ENCODE peak calls at places on chromosomes 7 and 10, in seven cellular contexts. N is fibroblast of mammary gland; X is heart right ventricle; Y is effector CD4-positive, alpha-beta T cell; D is activated naive CD4-positive, alpha-beta T cell treated with anti-CD3 and anti-CD28 coated beads, Interleukin-2, amount 10 ng/mL, durations not matched to agents 7 days and 5 days; C is AG08396; S is stimulated activated CD4-positive, alpha-beta T cell treated with anti-CD3 and anti-CD28 coated beads, Interleukin-15, amount 100 ng/mL, for 1 hour. F is an unnamed sample.

GRCh38 chr7:16900212-16900768 is 18.5 kb upstream of the AGR3 start:
- DNase-seq in X (no peak), Y (no peak), C (no peak), N (no peak), S (no peak), D (no peak), F (no peak)

GRCh38 chr7:129231666-129232065 is 6.8 kb downstream of the AHCYL2 start:
- DNase-seq in S (no peak), C (no peak), N (no peak), X (no peak), Y (no peak), D (no peak), F (no peak)

GRCh38 chr10:124539935-124540641 is 78.5 kb downstream of the LHPP start:
- DNase-seq in Y (peak), C (peak), D (peak), N (peak), X (peak), S (peak), F (no peak)

GRCh38 chr10:1571587-1572237 is 165.6 kb downstream of the ADARB2 start:
- DNase-seq in C (no peak), X (no peak), D (peak), S (no peak), Y (no peak), N (peak), F (no peak)

GRCh38 chr7:121330053-121330833 is 1.4 kb downstream of the WNT16 start:
- DNase-seq in X (no peak), N (no peak), Y (no peak), C (peak), S (no peak), D (no peak), F (no peak)

GRCh38 chr10:49371967-49372366 is 23.9 kb downstream of the DRGX start:
- DNase-seq in C (no peak), N (no peak), Y (no peak), X (no peak), S (no peak), D (no peak), F (no peak)

GRCh38 chr7:135666836-135667235 is 4.5 kb downstream of the STMP1 start:
- DNase-seq in S (no peak), Y (no peak), D (no peak), X (no peak), N (no peak), C (no peak), F (no peak)

GRCh38 chr10:89053555-89053954 is 63.0 kb downstream of the FAS start:
- DNase-seq in C (no peak), N (no peak), D (no peak), S (no peak), Y (no peak), X (peak), F (no peak)

GRCh38 chr10:73589538-73590126 is 1.5 kb downstream of the USP54 start:
- DNase-seq in X (no peak), Y (no peak), C (no peak), S (no peak), D (no peak), N (no peak), F (no peak)

GRCh38 chr10:72223743-72224101 is 7.6 kb upstream of the ASCC1 start:
- DNase-seq in X (no peak), S (no peak), D (no peak), N (peak), Y (no peak), C (no peak), F (no peak)

GRCh38 chr7:121120921-121121320 is 132.4 kb downstream of the CPED1 start:
- DNase-seq in D (no peak), Y (no peak), S (no peak), X (no peak), C (no peak), N (no peak), F (no peak)

GRCh38 chr10:129163536-129163935 is 303.5 kb upstream of the MGMT start:
- DNase-seq in X (no peak), Y (no peak), D (no peak), N (no peak), C (no peak), S (no peak), F (no peak)

GRCh38 chr7:96179863-96180262 is 142.0 kb downstream of the SLC25A13 start:
- DNase-seq in X (no peak), N (peak), D (no peak), Y (no peak), C (no peak), S (no peak), F (no peak)

GRCh38 chr10:91185239-91185875 is 35.1 kb upstream of the PCGF5 start:
- DNase-seq in Y (no peak), C (peak), N (peak), D (no peak), S (no peak), X (no peak), F (no peak)

GRCh38 chr10:61628875-61629513 is 33.7 kb upstream of the CABCOCO1 start:
- DNase-seq in X (no peak), D (no peak), Y (no peak), N (peak), C (peak), S (no peak), F (no peak)

GRCh38 chr10:9875353-9875752 is 1142.3 kb upstream of the CELF2 start:
- DNase-seq in D (no peak), S (no peak), X (no peak), N (no peak), Y (no peak), C (no peak), F (no peak)

GRCh38 chr7:44636041-44636580 is 29.7 kb downstream of the OGDH start:
- DNase-seq in C (no peak), D (no peak), S (no peak), Y (no peak), X (no peak), N (no peak), F (no peak)

GRCh38 chr10:125343118-125343752 is 182.9 kb upstream of the CTBP2 start:
- DNase-seq in C (peak), S (no peak), N (peak), X (no peak), D (no peak), Y (no peak), F (no peak)

GRCh38 chr7:50317221-50317678 is 12.7 kb downstream of the IKZF1 start:
- DNase-seq in D (peak), Y (peak), X (no peak), N (no peak), S (no peak), C (no peak), F (no peak)

GRCh38 chr7:19413444-19413965 is 268.3 kb upstream of the FERD3L start:
- DNase-seq in Y (no peak), X (no peak), S (no peak), D (no peak), N (no peak), C (no peak), F (no peak)

GRCh38 chr10:32239770-32240169 is 107.2 kb downstream of the EPC1 start:
- DNase-seq in S (no peak), C (peak), Y (no peak), D (no peak), X (no peak), N (peak), F (no peak)

GRCh38 chr7:149310113-149310836 is 48.3 kb downstream of the ZNF783 start:
- DNase-seq in X (no peak), N (peak), D (no peak), Y (no peak), S (no peak), C (peak), F (no peak)

GRCh38 chr7:80453699-80454340 is 58.0 kb downstream of the GNAT3 start:
- DNase-seq in S (no peak), N (peak), C (no peak), X (no peak), Y (no peak), D (no peak), F (no peak)

GRCh38 chr7:44972562-44972961 is 6.3 kb downstream of the MYO1G start:
- DNase-seq in D (no peak), S (no peak), X (no peak), Y (no peak), C (no peak), N (no peak), F (no peak)

GRCh38 chr7:151687523-151688235 is 168.0 kb upstream of the RHEB start:
- DNase-seq in N (peak), X (peak), S (no peak), C (peak), D (no peak), Y (no peak), F (no peak)

GRCh38 chr10:129937351-129937751 is 26.7 kb downstream of the EBF3 start:
- DNase-seq in N (no peak), D (no peak), S (no peak), Y (no peak), C (no peak), X (no peak), F (no peak)

GRCh38 chr10:31939797-31940708 is 11.4 kb upstream of the ARHGAP12 start:
- DNase-seq in N (peak), D (no peak), X (no peak), C (no peak), S (no peak), Y (no peak), F (no peak)

GRCh38 chr7:50314778-50315177 is 10.3 kb downstream of the IKZF1 start:
- DNase-seq in C (no peak), D (no peak), S (no peak), X (no peak), Y (no peak), N (no peak), F (no peak)

GRCh38 chr10:89283988-89284475 is 17.8 kb upstream of the IFIT2 start:
- DNase-seq in Y (no peak), X (peak), S (no peak), N (peak), D (no peak), C (peak), F (no peak)

GRCh38 chr10:44723082-44723481 is 188.1 kb upstream of the TMEM72 start:
- DNase-seq in N (no peak), D (no peak), X (no peak), Y (no peak), S (no peak), C (no peak), F (no peak)

GRCh38 chr7:66173856-66174255 is 31.3 kb upstream of the TPST1 start:
- DNase-seq in S (no peak), N (no peak), C (no peak), D (no peak), Y (no peak), X (no peak), F (no peak)

GRCh38 chr10:47423476-47423875 is 39.4 kb upstream of the ZNF488 start:
- DNase-seq in D (no peak), C (no peak), Y (no peak), N (no peak), X (no peak), S (no peak), F (no peak)

GRCh38 chr7:32347244-32347828 is 142.8 kb downstream of the LSM5 start:
- DNase-seq in C (peak), S (no peak), N (peak), Y (no peak), D (peak), X (peak), F (no peak)

GRCh38 chr7:17029150-17029549 is 147.4 kb upstream of the AGR3 start:
- DNase-seq in S (no peak), C (no peak), Y (no peak), N (no peak), D (no peak), X (no peak), F (no peak)

GRCh38 chr10:13162013-13162364 is 631 bp downstream of the MCM10 start:
- DNase-seq in N (no peak), C (peak), D (no peak), X (no peak), S (no peak), Y (no peak), F (no peak)

GRCh38 chr7:151626422-151627115 is 106.9 kb upstream of the RHEB start:
- DNase-seq in C (no peak), N (no peak), S (no peak), X (peak), D (peak), Y (no peak), F (no peak)

F was measured in cortex of kidney.